ENCODE peak calls at places on chromosomes 11 and 22, in seven cellular contexts. One of them, this sample, is unnamed.

GRCh38 chr22:41469218-41469851 is 418 bp downstream of the ACO2 start:
- DNase-seq in Peyer's patch: no peak
- DNase-seq in PC-3: peak; percentile 10
- DNase-seq in cardiac muscle cell: no peak
- DNase-seq in upper lobe of right lung: no peak
- DNase-seq in naive thymus-derived CD4-positive, alpha-beta T cell: no peak
- DNase-seq in CD8-positive, alpha-beta memory T cell: no peak
- DNase-seq in this sample: no peak

GRCh38 chr11:76680517-76681425 is 10.2 kb upstream of the LRRC32 start:
- DNase-seq in PC-3: peak; percentile 81
- DNase-seq in Peyer's patch: peak; percentile 73
- DNase-seq in CD8-positive, alpha-beta memory T cell: peak; percentile 31
- DNase-seq in naive thymus-derived CD4-positive, alpha-beta T cell: peak; percentile 30
- DNase-seq in cardiac muscle cell: peak; percentile 90
- DNase-seq in upper lobe of right lung: no peak
- DNase-seq in this sample: no peak

GRCh38 chr22:41810022-41810421 is 9.5 kb downstream of the CCDC134 start:
- DNase-seq in naive thymus-derived CD4-positive, alpha-beta T cell: no peak
- DNase-seq in Peyer's patch: no peak
- DNase-seq in cardiac muscle cell: no peak
- DNase-seq in PC-3: no peak
- DNase-seq in upper lobe of right lung: no peak
- DNase-seq in CD8-positive, alpha-beta memory T cell: no peak
- DNase-seq in this sample: no peak

GRCh38 chr11:19380375-19380774 is 139.6 kb upstream of the E2F8 start:
- DNase-seq in CD8-positive, alpha-beta memory T cell: no peak
- DNase-seq in cardiac muscle cell: no peak
- DNase-seq in PC-3: peak; percentile 85
- DNase-seq in upper lobe of right lung: no peak
- DNase-seq in Peyer's patch: no peak
- DNase-seq in naive thymus-derived CD4-positive, alpha-beta T cell: no peak
- DNase-seq in this sample: no peak

GRCh38 chr22:37231406-37232139 is 12.5 kb downstream of the RAC2 start:
- DNase-seq in upper lobe of right lung: peak; percentile 58
- DNase-seq in PC-3: no peak
- DNase-seq in Peyer's patch: peak; percentile 37
- DNase-seq in cardiac muscle cell: no peak
- DNase-seq in naive thymus-derived CD4-positive, alpha-beta T cell: no peak
- DNase-seq in CD8-positive, alpha-beta memory T cell: no peak
- DNase-seq in this sample: no peak

GRCh38 chr11:111603633-111604130 is 1.4 kb downstream of the SIK2 start:
- DNase-seq in PC-3: peak; percentile 17
- DNase-seq in upper lobe of right lung: no peak
- DNase-seq in cardiac muscle cell: no peak
- DNase-seq in Peyer's patch: no peak
- DNase-seq in CD8-positive, alpha-beta memory T cell: no peak
- DNase-seq in naive thymus-derived CD4-positive, alpha-beta T cell: no peak
- DNase-seq in this sample: no peak

GRCh38 chr11:126163074-126163700 is 48.3 kb downstream of the RPUSD4 start:
- DNase-seq in upper lobe of right lung: no peak
- DNase-seq in cardiac muscle cell: no peak
- DNase-seq in PC-3: peak; percentile 39
- DNase-seq in naive thymus-derived CD4-positive, alpha-beta T cell: no peak
- DNase-seq in Peyer's patch: no peak
- DNase-seq in CD8-positive, alpha-beta memory T cell: no peak
- DNase-seq in this sample: no peak

GRCh38 chr22:50713571-50714056 is 24.4 kb upstream of the ACR start:
- DNase-seq in cardiac muscle cell: no peak
- DNase-seq in upper lobe of right lung: no peak
- DNase-seq in PC-3: no peak
- DNase-seq in naive thymus-derived CD4-positive, alpha-beta T cell: no peak
- DNase-seq in Peyer's patch: no peak
- DNase-seq in CD8-positive, alpha-beta memory T cell: no peak
- DNase-seq in this sample: no peak

GRCh38 chr11:78397398-78397797 is 20.2 kb downstream of the GAB2 start:
- DNase-seq in Peyer's patch: no peak
- DNase-seq in CD8-positive, alpha-beta memory T cell: no peak
- DNase-seq in cardiac muscle cell: no peak
- DNase-seq in upper lobe of right lung: no peak
- DNase-seq in PC-3: no peak
- DNase-seq in naive thymus-derived CD4-positive, alpha-beta T cell: no peak
- DNase-seq in this sample: no peak

GRCh38 chr11:59429924-59430516 is 3.8 kb upstream of the OR5A2 start:
- DNase-seq in Peyer's patch: no peak
- DNase-seq in upper lobe of right lung: no peak
- DNase-seq in naive thymus-derived CD4-positive, alpha-beta T cell: no peak
- DNase-seq in PC-3: peak; percentile 86
- DNase-seq in CD8-positive, alpha-beta memory T cell: no peak
- DNase-seq in cardiac muscle cell: peak; percentile 63
- DNase-seq in this sample: no peak

GRCh38 chr11:64364911-64365310 is 5.9 kb downstream of the RPS6KA4 start:
- DNase-seq in PC-3: peak; percentile 45
- DNase-seq in upper lobe of right lung: no peak
- DNase-seq in Peyer's patch: no peak
- DNase-seq in naive thymus-derived CD4-positive, alpha-beta T cell: no peak
- DNase-seq in cardiac muscle cell: no peak
- DNase-seq in CD8-positive, alpha-beta memory T cell: no peak
- DNase-seq in this sample: no peak

GRCh38 chr22:24582111-24582814 is 10.6 kb downstream of the LRRC75B start:
- DNase-seq in naive thymus-derived CD4-positive, alpha-beta T cell: no peak
- DNase-seq in cardiac muscle cell: no peak
- DNase-seq in PC-3: no peak
- DNase-seq in upper lobe of right lung: no peak
- DNase-seq in Peyer's patch: no peak
- DNase-seq in CD8-positive, alpha-beta memory T cell: no peak
- DNase-seq in this sample: peak; percentile 70

GRCh38 chr11:115207166-115207591 is 297.0 kb downstream of the CADM1 start:
- DNase-seq in CD8-positive, alpha-beta memory T cell: no peak
- DNase-seq in cardiac muscle cell: peak; percentile 49
- DNase-seq in naive thymus-derived CD4-positive, alpha-beta T cell: no peak
- DNase-seq in PC-3: no peak
- DNase-seq in Peyer's patch: no peak
- DNase-seq in upper lobe of right lung: no peak
- DNase-seq in this sample: no peak

GRCh38 chr22:47202819-47203553 is 440.5 kb downstream of the TBC1D22A start:
- DNase-seq in cardiac muscle cell: no peak
- DNase-seq in naive thymus-derived CD4-positive, alpha-beta T cell: no peak
- DNase-seq in CD8-positive, alpha-beta memory T cell: no peak
- DNase-seq in upper lobe of right lung: no peak
- DNase-seq in PC-3: no peak
- DNase-seq in Peyer's patch: no peak
- DNase-seq in this sample: no peak

GRCh38 chr11:33701831-33702230 is 1.2 kb upstream of the C11orf91 start:
- DNase-seq in PC-3: peak; percentile 86
- DNase-seq in naive thymus-derived CD4-positive, alpha-beta T cell: no peak
- DNase-seq in Peyer's patch: no peak
- DNase-seq in upper lobe of right lung: no peak
- DNase-seq in CD8-positive, alpha-beta memory T cell: no peak
- DNase-seq in cardiac muscle cell: no peak
- DNase-seq in this sample: no peak

GRCh38 chr11:95512177-95512576 is 277.4 kb downstream of the FAM76B start:
- DNase-seq in CD8-positive, alpha-beta memory T cell: no peak
- DNase-seq in Peyer's patch: no peak
- DNase-seq in PC-3: no peak
- DNase-seq in cardiac muscle cell: no peak
- DNase-seq in upper lobe of right lung: no peak
- DNase-seq in naive thymus-derived CD4-positive, alpha-beta T cell: no peak
- DNase-seq in this sample: peak; percentile 79

GRCh38 chr11:130815074-130815802 is 101.0 kb downstream of the SNX19 start:
- DNase-seq in Peyer's patch: no peak
- DNase-seq in CD8-positive, alpha-beta memory T cell: no peak
- DNase-seq in cardiac muscle cell: no peak
- DNase-seq in naive thymus-derived CD4-positive, alpha-beta T cell: no peak
- DNase-seq in PC-3: no peak
- DNase-seq in upper lobe of right lung: no peak
- DNase-seq in this sample: no peak

GRCh38 chr22:31530816-31531180 is 34.5 kb downstream of the SFI1 start:
- DNase-seq in upper lobe of right lung: no peak
- DNase-seq in Peyer's patch: no peak
- DNase-seq in CD8-positive, alpha-beta memory T cell: no peak
- DNase-seq in naive thymus-derived CD4-positive, alpha-beta T cell: no peak
- DNase-seq in cardiac muscle cell: no peak
- DNase-seq in PC-3: peak; percentile 22
- DNase-seq in this sample: no peak

DNA sequence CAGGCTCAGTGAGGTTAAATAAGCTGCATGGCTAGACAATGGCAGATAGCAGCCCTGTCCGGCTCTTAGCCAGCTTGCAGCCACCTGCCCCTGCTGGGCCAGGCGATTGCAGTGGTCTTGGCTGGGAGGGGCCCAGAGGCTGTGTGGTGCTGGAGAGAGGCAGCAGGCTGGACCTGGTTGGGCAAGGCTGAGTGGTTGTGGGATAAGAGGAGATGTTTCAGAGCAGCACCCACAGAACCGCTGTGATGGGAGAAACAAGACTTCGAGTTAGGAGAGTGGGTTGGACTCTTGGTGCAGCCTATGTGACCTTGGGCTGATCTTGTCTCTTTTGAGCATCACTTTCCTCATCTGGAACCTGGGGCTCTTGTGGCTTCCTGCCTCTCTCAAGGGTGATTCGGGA is 25.5 kb downstream of the PTPRJ start:
- DNase-seq in cardiac muscle cell: peak; percentile 39
- DNase-seq in CD8-positive, alpha-beta memory T cell: no peak
- DNase-seq in upper lobe of right lung: no peak
- DNase-seq in naive thymus-derived CD4-positive, alpha-beta T cell: no peak
- DNase-seq in Peyer's patch: no peak
- DNase-seq in PC-3: no peak
- DNase-seq in this sample: no peak
- H3K4me3 ChIP-seq in cardiac muscle cell: no peak overlapping the region
- H3K4me3 ChIP-seq in CD8-positive, alpha-beta memory T cell: peak overlapping the region; percentile 39
- H3K4me3 ChIP-seq in upper lobe of right lung: no peak overlapping the region
- H3K4me3 ChIP-seq in naive thymus-derived CD4-positive, alpha-beta T cell: peak overlapping the region; percentile 14
- H3K4me3 ChIP-seq in Peyer's patch: no peak overlapping the region
- H3K4me3 ChIP-seq in PC-3: no peak overlapping the region
- H3K4me3 ChIP-seq in this sample: no peak overlapping the region

DNA sequence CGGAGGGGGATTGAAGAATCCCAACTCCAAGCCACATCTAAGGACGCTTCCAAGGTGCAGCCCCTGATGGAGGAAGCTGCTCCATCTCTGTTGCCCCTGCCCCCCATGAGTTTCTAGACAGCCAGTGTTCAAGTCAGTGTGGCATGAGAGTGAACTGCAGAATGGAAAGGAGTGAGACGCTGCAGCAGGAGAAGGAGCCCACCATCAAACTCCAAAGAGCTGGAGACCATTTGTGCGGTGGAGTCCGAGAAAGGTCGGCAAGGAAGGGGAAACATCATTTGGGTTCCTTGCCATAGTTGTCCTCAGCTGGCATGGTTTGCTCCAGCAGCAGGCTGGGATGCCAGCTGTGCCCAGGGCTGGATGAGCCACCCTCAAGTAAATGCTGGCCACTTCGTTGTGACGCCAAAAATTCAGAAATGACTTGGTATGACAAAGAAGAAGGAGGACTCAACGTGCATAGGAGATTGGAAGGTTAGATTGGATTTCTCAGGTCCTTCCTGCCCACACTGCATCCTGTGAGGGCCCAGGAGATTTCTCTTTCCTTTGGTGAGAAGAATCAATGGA is 16.4 kb downstream of the APOL2 start:
- DNase-seq in cardiac muscle cell: no peak
- DNase-seq in Peyer's patch: no peak
- DNase-seq in CD8-positive, alpha-beta memory T cell: no peak
- DNase-seq in naive thymus-derived CD4-positive, alpha-beta T cell: no peak
- DNase-seq in upper lobe of right lung: no peak
- DNase-seq in PC-3: no peak
- DNase-seq in this sample: no peak
- H3K4me1 ChIP-seq in cardiac muscle cell: peaks cover 3% of the 10 kb centered on the region
- H3K4me1 ChIP-seq in Peyer's patch: no peaks in the 10 kb centered on the region
- H3K4me1 ChIP-seq in CD8-positive, alpha-beta memory T cell: no peaks in the 10 kb centered on the region
- H3K4me1 ChIP-seq in naive thymus-derived CD4-positive, alpha-beta T cell: no peaks in the 10 kb centered on the region
- H3K4me1 ChIP-seq in upper lobe of right lung: peaks cover 5% of the 10 kb centered on the region
- H3K4me1 ChIP-seq in PC-3: no peaks in the 10 kb centered on the region
- H3K4me1 ChIP-seq in this sample: peaks cover 20% of the 10 kb centered on the region

DNA sequence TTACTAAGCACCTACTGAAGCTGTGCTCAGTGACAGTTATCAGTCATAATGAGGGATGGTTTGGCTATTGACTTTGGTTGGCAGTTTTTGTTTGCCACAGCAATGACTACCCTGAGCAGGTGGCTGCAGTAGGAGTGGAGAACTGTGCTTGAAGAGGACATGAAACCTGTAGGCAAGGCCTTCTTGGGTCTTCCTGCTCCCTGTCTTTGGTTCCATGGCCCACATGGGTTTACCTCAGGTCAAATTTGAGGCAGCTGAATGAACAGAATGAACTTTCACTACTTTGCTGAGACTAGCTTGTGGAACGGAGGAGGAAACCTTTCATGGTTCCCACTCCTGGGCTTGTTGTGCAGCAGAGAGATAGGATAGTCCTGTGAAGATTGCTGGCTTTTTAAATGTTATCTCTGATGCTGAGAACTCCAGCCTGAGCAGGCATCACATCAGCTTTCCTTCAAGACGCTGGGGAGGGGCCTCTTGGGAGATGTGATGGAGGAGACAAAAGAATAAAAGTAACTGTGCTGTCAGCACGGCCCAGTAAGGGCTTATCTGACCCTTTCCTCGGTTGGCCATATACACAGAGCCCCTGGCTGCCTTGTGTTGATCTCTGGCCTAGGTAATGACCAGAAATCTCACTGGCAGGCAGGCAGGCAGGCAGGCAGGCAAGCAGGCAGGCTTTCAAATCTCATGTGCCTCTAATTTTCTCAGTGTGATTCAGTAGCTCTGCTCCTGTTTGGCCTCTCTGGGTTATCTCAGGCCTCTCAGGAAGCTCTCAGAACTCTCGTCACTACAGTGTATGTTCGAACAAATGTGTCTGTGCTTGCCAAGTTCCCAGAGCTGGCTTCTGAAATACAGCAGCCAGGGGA is 12.0 kb downstream of the STIM1 start:
- DNase-seq in Peyer's patch: no peak
- DNase-seq in naive thymus-derived CD4-positive, alpha-beta T cell: no peak
- DNase-seq in PC-3: no peak
- DNase-seq in upper lobe of right lung: no peak
- DNase-seq in cardiac muscle cell: peak; percentile 92
- DNase-seq in CD8-positive, alpha-beta memory T cell: no peak
- DNase-seq in this sample: no peak
- H3K27ac ChIP-seq in Peyer's patch: peak overlapping the region; percentile 61
- H3K27ac ChIP-seq in naive thymus-derived CD4-positive, alpha-beta T cell: peak overlapping the region; percentile 63
- H3K27ac ChIP-seq in PC-3: no peak overlapping the region
- H3K27ac ChIP-seq in upper lobe of right lung: peak overlapping the region; percentile 66
- H3K27ac ChIP-seq in cardiac muscle cell: peak overlapping the region; percentile 2
- H3K27ac ChIP-seq in CD8-positive, alpha-beta memory T cell: peak overlapping the region; percentile 63
- H3K27ac ChIP-seq in this sample: peak overlapping the region; percentile 4

GRCh38 chr22:43263645-43264514 is 76.9 kb upstream of the TTLL12 start:
- DNase-seq in cardiac muscle cell: no peak
- DNase-seq in Peyer's patch: peak; percentile 56
- DNase-seq in naive thymus-derived CD4-positive, alpha-beta T cell: peak; percentile 33
- DNase-seq in upper lobe of right lung: no peak
- DNase-seq in CD8-positive, alpha-beta memory T cell: peak; percentile 72
- DNase-seq in PC-3: no peak
- DNase-seq in this sample: no peak

GRCh38 chr22:43260346-43260745 is 73.4 kb upstream of the TTLL12 start:
- DNase-seq in PC-3: no peak
- DNase-seq in Peyer's patch: no peak
- DNase-seq in upper lobe of right lung: no peak
- DNase-seq in naive thymus-derived CD4-positive, alpha-beta T cell: no peak
- DNase-seq in CD8-positive, alpha-beta memory T cell: no peak
- DNase-seq in cardiac muscle cell: no peak
- DNase-seq in this sample: no peak

GRCh38 chr22:43260818-43261217 is 73.9 kb upstream of the TTLL12 start:
- DNase-seq in CD8-positive, alpha-beta memory T cell: no peak
- DNase-seq in naive thymus-derived CD4-positive, alpha-beta T cell: no peak
- DNase-seq in upper lobe of right lung: no peak
- DNase-seq in Peyer's patch: no peak
- DNase-seq in cardiac muscle cell: no peak
- DNase-seq in PC-3: no peak
- DNase-seq in this sample: no peak

GRCh38 chr22:43266117-43266516 is 77.1 kb downstream of the SCUBE1 start:
- DNase-seq in cardiac muscle cell: peak; percentile 35
- DNase-seq in upper lobe of right lung: no peak
- DNase-seq in PC-3: no peak
- DNase-seq in naive thymus-derived CD4-positive, alpha-beta T cell: no peak
- DNase-seq in CD8-positive, alpha-beta memory T cell: no peak
- DNase-seq in Peyer's patch: no peak
- DNase-seq in this sample: no peak

GRCh38 chr22:43262990-43263644 is 76.2 kb upstream of the TTLL12 start:
- DNase-seq in Peyer's patch: no peak
- DNase-seq in upper lobe of right lung: no peak
- DNase-seq in CD8-positive, alpha-beta memory T cell: peak; percentile 40
- DNase-seq in cardiac muscle cell: no peak
- DNase-seq in PC-3: no peak
- DNase-seq in naive thymus-derived CD4-positive, alpha-beta T cell: no peak
- DNase-seq in this sample: no peak
- H3K4me3 ChIP-seq in Peyer's patch: no peak overlapping the region
- H3K4me3 ChIP-seq in upper lobe of right lung: peak overlapping the region; percentile 21
- H3K4me3 ChIP-seq in CD8-positive, alpha-beta memory T cell: peak overlapping the region; percentile 44
- H3K4me3 ChIP-seq in cardiac muscle cell: no peak overlapping the region
- H3K4me3 ChIP-seq in PC-3: no peak overlapping the region
- H3K4me3 ChIP-seq in naive thymus-derived CD4-positive, alpha-beta T cell: peak overlapping the region; percentile 49
- H3K4me3 ChIP-seq in this sample: no peak overlapping the region